ENCODE peak calls at places on chromosomes 6 and 20, in eight cellular contexts. L is body of pancreas, N is stomach, B is breast epithelium, K is IMR-90, F is spleen, Q is esophagus squamous epithelium, W is H1. S is an unnamed sample. For H3K36me3, the result is how much of the 10 kb centered on the place peaks cover.

GRCh38 chr6:145036236-145036635 is 699.1 kb downstream of the EPM2A start:
- DNase-seq in L (no peak), N (no peak), B (no peak), K (peak), F (no peak), Q (no peak), W (no peak), S (no peak)

GRCh38 chr6:128158496-128158895 is 257.6 kb upstream of the THEMIS start:
- DNase-seq in L (no peak), N (no peak), B (no peak), K (peak), F (no peak), Q (no peak), W (no peak), S (no peak)

GRCh38 chr6:128574413-128574812 is 54.0 kb upstream of the PTPRK start:
- DNase-seq in L (no peak), N (no peak), B (no peak), K (no peak), F (no peak), Q (no peak), W (no peak), S (no peak)

GRCh38 chr6:52663120-52663934 is 7.6 kb upstream of the TMEM14A start:
- DNase-seq in L (peak), N (peak), B (peak), K (peak), F (no peak), Q (no peak), W (no peak), S (no peak)

GRCh38 chr6:17358515-17358914 is 34.9 kb upstream of the CAP2 start:
- DNase-seq in L (no peak), N (no peak), B (no peak), K (no peak), F (no peak), Q (no peak), W (no peak), S (no peak)

GRCh38 chr6:144390886-144391285 is 105.8 kb downstream of the UTRN start:
- DNase-seq in L (no peak), N (no peak), B (no peak), K (peak), F (no peak), Q (no peak), W (no peak), S (no peak)

GRCh38 chr6:117075218-117075617 is 190.1 kb upstream of the VGLL2 start:
- DNase-seq in L (no peak), N (no peak), B (no peak), K (no peak), F (no peak), Q (no peak), W (no peak), S (no peak)

GRCh38 chr20:32126919-32127318 is 17.4 kb downstream of the TM9SF4 start:
- DNase-seq in L (no peak), N (no peak), B (no peak), K (no peak), F (no peak), Q (no peak), W (no peak), S (no peak)

GRCh38 chr6:157150076-157150475 is 173.2 kb downstream of the TMEM242 start:
- DNase-seq in L (no peak), N (no peak), B (no peak), K (peak), F (no peak), Q (no peak), W (no peak), S (no peak)

GRCh38 chr6:122007366-122007765 is 392.1 kb upstream of the HSF2 start:
- DNase-seq in L (no peak), N (no peak), B (no peak), K (peak), F (no peak), Q (no peak), W (no peak), S (no peak)

GRCh38 chr6:31948753-31949413 is 3.0 kb downstream of the CFB start:
- DNase-seq in L (no peak), N (no peak), B (no peak), K (peak), F (peak), Q (no peak), W (no peak), S (no peak)

GRCh38 chr20:12715371-12715770 is 293.4 kb upstream of the SPTLC3 start:
- DNase-seq in L (no peak), N (no peak), B (no peak), K (no peak), F (no peak), Q (no peak), W (no peak), S (no peak)

GRCh38 chr20:34579936-34580587 is 21.5 kb downstream of the MAP1LC3A start:
- DNase-seq in L (no peak), N (peak), B (no peak), K (peak), F (no peak), Q (no peak), W (no peak), S (no peak)

GRCh38 chr6:28137458-28138020 is 4.1 kb upstream of the ZKSCAN8 start:
- DNase-seq in L (no peak), N (no peak), B (no peak), K (peak), F (no peak), Q (no peak), W (no peak), S (no peak)

GRCh38 chr20:34863421-34863965 is 9.2 kb downstream of the GGT7 start:
- DNase-seq in L (no peak), N (no peak), B (no peak), K (no peak), F (no peak), Q (no peak), W (peak), S (no peak)

GRCh38 chr6:110828396-110828795 is 13.1 kb upstream of the CDK19 start:
- DNase-seq in L (no peak), N (no peak), B (no peak), K (peak), F (no peak), Q (no peak), W (no peak), S (no peak)

GRCh38 chr20:15227102-15227501 is 889.7 kb upstream of the FLRT3 start:
- DNase-seq in L (no peak), N (no peak), B (no peak), K (no peak), F (no peak), Q (no peak), W (no peak), S (no peak)

GRCh38 chr20:10637062-10637559 is 36.7 kb downstream of the JAG1 start:
- DNase-seq in L (no peak), N (no peak), B (no peak), K (peak), F (no peak), Q (no peak), W (no peak), S (no peak)

GRCh38 chr6:144957236-144957937 is 672.3 kb downstream of the UTRN start:
- DNase-seq in L (no peak), N (no peak), B (no peak), K (peak), F (no peak), Q (no peak), W (no peak), S (no peak)

GRCh38 chr6:251920-252319 is 40.4 kb upstream of the DUSP22 start:
- DNase-seq in L (no peak), N (no peak), B (no peak), K (no peak), F (no peak), Q (no peak), W (no peak), S (no peak)

GRCh38 chr6:28489366-28490190 is 26.0 kb downstream of the GPX6 start:
- DNase-seq in L (no peak), N (peak), B (peak), K (peak), F (no peak), Q (no peak), W (peak), S (peak)

GRCh38 chr6:139539852-139540251 is 165.4 kb upstream of the CITED2 start:
- DNase-seq in L (peak), N (peak), B (no peak), K (peak), F (no peak), Q (no peak), W (no peak), S (peak)

GRCh38 chr6:131586544-131586943 is 13.5 kb downstream of the ARG1 start:
- DNase-seq in L (no peak), N (no peak), B (no peak), K (no peak), F (no peak), Q (no peak), W (no peak), S (no peak)

GRCh38 chr6:56246544-56246940 is 838 bp downstream of the COL21A1 start:
- DNase-seq in L (no peak), N (no peak), B (no peak), K (no peak), F (no peak), Q (no peak), W (peak), S (no peak)
- H3K4me3 ChIP-seq in L (no peak), N (peak), B (peak), K (no peak), F (no peak), Q (peak), W (peak), S (peak)

GRCh38 chr6:1670711-1671462 is 61.2 kb downstream of the FOXC1 start:
- DNase-seq in L (no peak), N (no peak), B (peak), K (peak), F (no peak), Q (no peak), W (no peak), S (no peak)

GRCh38 chr6:1669996-1670395 is 60.3 kb downstream of the FOXC1 start:
- DNase-seq in L (no peak), N (no peak), B (no peak), K (no peak), F (no peak), Q (no peak), W (no peak), S (no peak)

GRCh38 chr6:1667012-1667804 is 57.5 kb downstream of the FOXC1 start:
- DNase-seq in L (no peak), N (no peak), B (no peak), K (peak), F (no peak), Q (no peak), W (no peak), S (no peak)

GRCh38 chr6:1665214-1665613 is 55.5 kb downstream of the FOXC1 start:
- DNase-seq in L (no peak), N (no peak), B (no peak), K (no peak), F (no peak), Q (no peak), W (no peak), S (no peak)

DNA sequence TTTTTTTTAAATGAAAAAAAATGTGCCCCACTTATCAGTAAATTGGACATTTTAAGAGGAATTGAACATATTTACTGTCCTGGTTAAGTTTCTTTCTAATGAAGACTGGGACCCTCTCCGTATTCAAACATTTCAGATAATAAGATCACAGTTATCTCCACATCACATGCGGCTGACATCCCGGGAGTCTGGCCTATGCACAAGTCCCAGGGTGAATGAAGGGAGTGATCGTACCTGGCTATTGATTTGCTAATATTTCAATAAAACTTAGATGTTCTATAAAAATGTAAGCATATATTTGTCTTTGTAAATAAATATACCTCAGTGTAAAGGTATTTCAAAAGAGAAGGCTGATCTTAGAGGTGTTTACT is 58.1 kb downstream of the FOXC1 start:
- DNase-seq in L (no peak), N (no peak), B (no peak), K (no peak), F (no peak), Q (no peak), W (no peak), S (no peak)
- H3K36me3 ChIP-seq in L (under half), N (under half), B (under half), K (under half), F (under half), Q (under half), W (under half), S (under half)

GRCh38 chr20:23257848-23258746 is 92.5 kb upstream of the NXT1 start:
- DNase-seq in L (no peak), N (no peak), B (no peak), K (peak), F (no peak), Q (no peak), W (peak), S (no peak)
- TF ChIP-seq POLR2A in L (no peak), N (no peak), B (no peak), K (no peak), F (no peak), Q (no peak), W (no peak), S (no peak)

GRCh38 chr20:61497029-61497627 is 245.1 kb downstream of the CDH4 start:
- DNase-seq in L (no peak), N (no peak), B (no peak), K (no peak), F (no peak), Q (no peak), W (no peak), S (no peak)

GRCh38 chr20:61490721-61491120 is 238.7 kb downstream of the CDH4 start:
- DNase-seq in L (no peak), N (no peak), B (no peak), K (no peak), F (no peak), Q (no peak), W (no peak), S (no peak)

GRCh38 chr20:61492065-61492464 is 240.0 kb downstream of the CDH4 start:
- DNase-seq in L (no peak), N (no peak), B (no peak), K (no peak), F (no peak), Q (no peak), W (no peak), S (no peak)

GRCh38 chr20:61494763-61495595 is 242.9 kb downstream of the CDH4 start:
- DNase-seq in L (no peak), N (no peak), B (no peak), K (no peak), F (no peak), Q (no peak), W (no peak), S (no peak)

GRCh38 chr20:61493798-61494305 is 241.8 kb downstream of the CDH4 start:
- DNase-seq in L (no peak), N (no peak), B (no peak), K (no peak), F (no peak), Q (no peak), W (no peak), S (no peak)
- H3K4me3 ChIP-seq in L (no peak), N (no peak), B (no peak), K (no peak), F (no peak), Q (no peak), W (no peak), S (no peak)

DNA sequence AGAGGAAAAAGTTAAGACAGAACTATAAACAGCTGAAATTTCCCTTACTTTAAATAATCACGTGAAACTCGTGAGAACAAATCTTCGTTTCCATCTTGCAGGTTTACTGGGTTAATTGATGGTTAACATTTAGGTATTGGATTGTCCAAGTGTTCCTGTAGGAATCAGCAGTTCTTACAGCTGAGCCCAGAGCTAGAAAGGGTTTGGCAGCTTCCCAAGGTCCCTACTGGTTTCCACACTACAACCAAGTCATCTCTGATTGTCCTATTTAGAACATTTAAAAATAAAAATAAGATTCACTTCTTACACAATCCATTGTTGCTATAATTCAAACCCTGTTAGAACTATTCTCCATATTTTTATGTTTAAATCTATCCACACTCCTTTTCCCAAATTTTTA is 15.8 kb downstream of the MPC1 start:
- DNase-seq in L (no peak), N (no peak), B (no peak), K (no peak), F (no peak), Q (no peak), W (no peak), S (peak)
- H3K36me3 ChIP-seq in L (under half), N (half or more), B (under half), K (under half), F (half or more), Q (half or more), W (under half), S (under half)

GRCh38 chr20:50442526-50442925 is 67.7 kb upstream of the PTPN1 start:
- DNase-seq in L (no peak), N (no peak), B (no peak), K (no peak), F (no peak), Q (no peak), W (no peak), S (no peak)

GRCh38 chr20:50436696-50437095 is 73.5 kb upstream of the PTPN1 start:
- DNase-seq in L (no peak), N (no peak), B (no peak), K (no peak), F (no peak), Q (no peak), W (no peak), S (no peak)

GRCh38 chr20:50436052-50436656 is 74.0 kb upstream of the PTPN1 start:
- DNase-seq in L (no peak), N (no peak), B (no peak), K (no peak), F (no peak), Q (no peak), W (no peak), S (no peak)

GRCh38 chr20:50438986-50439407 is 71.2 kb upstream of the PTPN1 start:
- DNase-seq in L (no peak), N (no peak), B (peak), K (peak), F (no peak), Q (no peak), W (no peak), S (no peak)

DNA sequence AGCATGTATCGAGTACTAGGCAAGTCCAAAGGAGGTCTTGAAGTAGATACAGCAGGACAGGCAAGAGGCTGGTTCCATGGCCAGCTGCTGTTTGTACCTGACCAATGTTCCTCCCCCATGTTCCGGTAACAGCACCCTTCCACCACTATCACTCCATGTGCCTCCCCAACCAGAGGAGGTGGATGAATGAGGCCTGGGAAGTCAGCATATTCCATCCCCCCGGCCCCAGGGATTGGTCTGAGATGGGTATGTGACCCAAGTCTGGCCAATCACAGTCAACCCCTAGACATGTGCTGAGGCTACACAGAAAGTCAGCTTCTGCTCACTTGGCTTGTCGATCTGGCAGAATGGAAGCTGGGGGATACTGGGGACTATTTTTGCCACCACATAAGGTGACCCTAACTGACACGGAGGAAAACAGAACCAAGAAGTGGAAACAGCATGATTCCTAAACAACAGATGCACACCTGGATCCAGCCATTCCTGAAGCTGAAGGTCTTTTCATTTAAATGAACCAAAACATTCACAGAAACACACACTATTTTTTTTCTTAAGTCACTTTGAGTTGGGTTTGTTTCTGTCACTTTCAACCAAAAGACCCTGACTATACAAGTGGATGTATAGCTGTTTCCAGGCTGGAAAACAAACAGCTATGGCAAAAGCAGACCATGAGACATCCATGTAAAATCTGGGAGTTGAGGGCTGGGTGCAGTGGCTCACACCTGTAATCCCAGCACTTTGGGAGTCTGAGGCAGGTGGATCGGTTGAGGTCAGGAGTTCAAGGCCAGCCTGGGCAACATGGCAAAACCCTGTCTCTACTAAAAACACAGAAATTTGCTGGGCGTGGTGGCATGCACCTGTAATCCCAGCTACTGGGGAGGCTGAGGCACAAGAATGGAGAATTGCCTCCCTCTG is 70.4 kb upstream of the PTPN1 start:
- DNase-seq in L (no peak), N (no peak), B (no peak), K (no peak), F (no peak), Q (no peak), W (no peak), S (no peak)
- TF ChIP-seq POLR2A in L (no peak), N (no peak), B (no peak), K (no peak), F (no peak), Q (no peak), W (no peak), S (no peak)

GRCh38 chr6:41469156-41469950 is 76.8 kb upstream of the FOXP4 start:
- DNase-seq in L (no peak), N (no peak), B (no peak), K (no peak), F (no peak), Q (no peak), W (no peak), S (no peak)
- H3K4me3 ChIP-seq in L (no peak), N (peak), B (no peak), K (no peak), F (no peak), Q (peak), W (peak), S (peak)